ENCODE peak calls at places on chromosomes 12 and 14, in nine cellular contexts. W, B, T, S, V, Y, G, F and J are unnamed samples.

GRCh38 chr14:40574780-40575179 is 1031.9 kb upstream of the LRFN5 start:
- DNase-seq in W (no peak), B (no peak), T (no peak), S (peak; percentile 7), V (no peak), Y (no peak), G (no peak), F (no peak), J (no peak)

GRCh38 chr12:62372825-62373224 is 93.8 kb upstream of the MON2 start:
- DNase-seq in W (no peak), B (no peak), T (no peak), S (no peak), V (no peak), Y (no peak), G (no peak), F (no peak), J (no peak)

GRCh38 chr12:88934163-88934747 is 354.0 kb upstream of the KITLG start:
- DNase-seq in W (no peak), B (no peak), T (no peak), S (no peak), V (peak; percentile 39), Y (no peak), G (no peak), F (no peak), J (no peak)

GRCh38 chr12:78208106-78208505 is 377.4 kb downstream of the NAV3 start:
- DNase-seq in W (no peak), B (no peak), T (no peak), S (no peak), V (peak; percentile 92), Y (no peak), G (no peak), F (no peak), J (no peak)

GRCh38 chr12:19440916-19441315 is 1.6 kb downstream of the AEBP2 start:
- DNase-seq in W (no peak), B (no peak), T (no peak), S (no peak), V (no peak), Y (no peak), G (no peak), F (no peak), J (no peak)

GRCh38 chr12:43973993-43974392 is 138.1 kb downstream of the TMEM117 start:
- DNase-seq in W (no peak), B (no peak), T (no peak), S (no peak), V (peak; percentile 18), Y (no peak), G (no peak), F (no peak), J (no peak)

GRCh38 chr14:95515080-95515489 is 1.4 kb downstream of the SYNE3 start:
- DNase-seq in W (peak; percentile 35), B (no peak), T (no peak), S (peak; percentile 59), V (peak; percentile 78), Y (peak; percentile 38), G (peak; percentile 69), F (peak; percentile 74), J (no peak)

GRCh38 chr12:114681149-114681849 is 2.7 kb downstream of the TBX3 start:
- DNase-seq in W (no peak), B (no peak), T (no peak), S (no peak), V (peak; percentile 51), Y (no peak), G (no peak), F (no peak), J (no peak)

GRCh38 chr12:93877446-93877845 is 200.3 kb downstream of the CRADD start:
- DNase-seq in W (no peak), B (no peak), T (no peak), S (no peak), V (no peak), Y (no peak), G (no peak), F (no peak), J (no peak)

GRCh38 chr12:6950944-6951540 is at the start of gene PTPN6:
- DNase-seq in W (peak; percentile 75), B (peak; percentile 90), T (no peak), S (no peak), V (no peak), Y (peak; percentile 75), G (no peak), F (no peak), J (peak; percentile 68)

GRCh38 chr14:31122921-31123320 is 84.7 kb downstream of the HECTD1 start:
- DNase-seq in W (no peak), B (no peak), T (no peak), S (no peak), V (no peak), Y (no peak), G (no peak), F (no peak), J (no peak)

GRCh38 chr12:96500686-96501085 is 11.3 kb downstream of the CFAP54 start:
- DNase-seq in W (no peak), B (no peak), T (no peak), S (no peak), V (no peak), Y (no peak), G (no peak), F (peak; percentile 50), J (no peak)

GRCh38 chr14:69037790-69038448 is 58.8 kb upstream of the ACTN1 start:
- DNase-seq in W (no peak), B (no peak), T (no peak), S (no peak), V (peak; percentile 45), Y (no peak), G (no peak), F (no peak), J (no peak)

GRCh38 chr12:103969391-103969790 is 3.7 kb downstream of the TDG start:
- DNase-seq in W (no peak), B (no peak), T (no peak), S (no peak), V (no peak), Y (no peak), G (no peak), F (no peak), J (no peak)

GRCh38 chr12:77122236-77122635 is 56.9 kb upstream of the E2F7 start:
- DNase-seq in W (no peak), B (no peak), T (no peak), S (no peak), V (no peak), Y (no peak), G (no peak), F (peak; percentile 48), J (no peak)